ENCODE peak calls at places on chromosomes 2 and 18, in nine cellular contexts. One of them, this sample, is unnamed.

GRCh38 chr2:218894168-218895157 is 13.8 kb downstream of the WNT10A start:
- DNase-seq in HepG2: no peak
- DNase-seq in B cell: no peak
- DNase-seq in stomach: no peak
- DNase-seq in neural crest cell: no peak
- DNase-seq in tibial artery: no peak
- DNase-seq in bronchial epithelial cell: peak; percentile 72
- DNase-seq in body of pancreas: no peak
- DNase-seq in IMR-90: no peak
- DNase-seq in this sample: no peak

GRCh38 chr2:174939046-174939445 is 66.1 kb downstream of the CHN1 start:
- DNase-seq in bronchial epithelial cell: peak; percentile 72
- DNase-seq in HepG2: no peak
- DNase-seq in neural crest cell: no peak
- DNase-seq in IMR-90: peak; percentile 79
- DNase-seq in stomach: no peak
- DNase-seq in tibial artery: no peak
- DNase-seq in body of pancreas: no peak
- DNase-seq in B cell: no peak
- DNase-seq in this sample: no peak

GRCh38 chr2:42102606-42103450 is 55.0 kb downstream of the PKDCC start:
- DNase-seq in B cell: no peak
- DNase-seq in IMR-90: no peak
- DNase-seq in HepG2: no peak
- DNase-seq in body of pancreas: peak; percentile 66
- DNase-seq in stomach: peak; percentile 61
- DNase-seq in neural crest cell: peak; percentile 50
- DNase-seq in tibial artery: no peak
- DNase-seq in bronchial epithelial cell: no peak
- DNase-seq in this sample: no peak

GRCh38 chr2:39435974-39436591 is 1.0 kb downstream of the MAP4K3 start:
- DNase-seq in stomach: no peak
- DNase-seq in neural crest cell: peak; percentile 22
- DNase-seq in IMR-90: peak; percentile 58
- DNase-seq in tibial artery: peak; percentile 26
- DNase-seq in bronchial epithelial cell: no peak
- DNase-seq in B cell: no peak
- DNase-seq in HepG2: peak; percentile 49
- DNase-seq in body of pancreas: peak; percentile 13
- DNase-seq in this sample: no peak

GRCh38 chr2:80852808-80853139 is 548.2 kb upstream of the LRRTM1 start:
- DNase-seq in neural crest cell: no peak
- DNase-seq in tibial artery: no peak
- DNase-seq in stomach: no peak
- DNase-seq in B cell: no peak
- DNase-seq in IMR-90: no peak
- DNase-seq in body of pancreas: no peak
- DNase-seq in bronchial epithelial cell: no peak
- DNase-seq in HepG2: no peak
- DNase-seq in this sample: no peak

GRCh38 chr2:120470041-120470716 is 124.2 kb downstream of the INHBB start:
- DNase-seq in stomach: peak; percentile 85
- DNase-seq in body of pancreas: peak; percentile 89
- DNase-seq in bronchial epithelial cell: peak; percentile 89
- DNase-seq in neural crest cell: no peak
- DNase-seq in IMR-90: peak; percentile 96
- DNase-seq in HepG2: peak; percentile 95
- DNase-seq in tibial artery: peak; percentile 92
- DNase-seq in B cell: no peak
- DNase-seq in this sample: no peak

GRCh38 chr2:95043300-95043786 is 17.8 kb downstream of the MAL start:
- DNase-seq in IMR-90: peak; percentile 90
- DNase-seq in body of pancreas: peak; percentile 84
- DNase-seq in neural crest cell: no peak
- DNase-seq in HepG2: no peak
- DNase-seq in B cell: no peak
- DNase-seq in tibial artery: no peak
- DNase-seq in stomach: peak; percentile 85
- DNase-seq in bronchial epithelial cell: peak; percentile 39
- DNase-seq in this sample: peak; percentile 81

GRCh38 chr2:177616731-177617130 is 224.2 kb downstream of the AGPS start:
- DNase-seq in tibial artery: no peak
- DNase-seq in body of pancreas: no peak
- DNase-seq in HepG2: no peak
- DNase-seq in IMR-90: no peak
- DNase-seq in stomach: no peak
- DNase-seq in bronchial epithelial cell: no peak
- DNase-seq in B cell: no peak
- DNase-seq in neural crest cell: no peak
- DNase-seq in this sample: no peak

GRCh38 chr2:110800611-110801402 is 68.4 kb downstream of the ACOXL start:
- DNase-seq in IMR-90: no peak
- DNase-seq in B cell: no peak
- DNase-seq in tibial artery: no peak
- DNase-seq in stomach: no peak
- DNase-seq in body of pancreas: no peak
- DNase-seq in bronchial epithelial cell: no peak
- DNase-seq in neural crest cell: no peak
- DNase-seq in HepG2: no peak
- DNase-seq in this sample: peak; percentile 42

GRCh38 chr2:45452866-45453265 is 158.2 kb downstream of the SRBD1 start:
- DNase-seq in body of pancreas: no peak
- DNase-seq in B cell: no peak
- DNase-seq in tibial artery: no peak
- DNase-seq in neural crest cell: no peak
- DNase-seq in bronchial epithelial cell: no peak
- DNase-seq in stomach: no peak
- DNase-seq in IMR-90: peak; percentile 96
- DNase-seq in HepG2: no peak
- DNase-seq in this sample: no peak

GRCh38 chr2:158687315-158687714 is 107.8 kb upstream of the DAPL1 start:
- DNase-seq in body of pancreas: no peak
- DNase-seq in tibial artery: no peak
- DNase-seq in bronchial epithelial cell: no peak
- DNase-seq in HepG2: no peak
- DNase-seq in stomach: no peak
- DNase-seq in B cell: no peak
- DNase-seq in IMR-90: no peak
- DNase-seq in neural crest cell: no peak
- DNase-seq in this sample: no peak

GRCh38 chr2:11896386-11896785 is 150.0 kb downstream of the LPIN1 start:
- DNase-seq in HepG2: no peak
- DNase-seq in body of pancreas: no peak
- DNase-seq in stomach: no peak
- DNase-seq in B cell: no peak
- DNase-seq in neural crest cell: no peak
- DNase-seq in tibial artery: no peak
- DNase-seq in IMR-90: no peak
- DNase-seq in bronchial epithelial cell: no peak
- DNase-seq in this sample: peak; percentile 17

GRCh38 chr2:171675810-171676345 is 11.4 kb upstream of the DYNC1I2 start:
- DNase-seq in neural crest cell: no peak
- DNase-seq in body of pancreas: no peak
- DNase-seq in IMR-90: no peak
- DNase-seq in HepG2: no peak
- DNase-seq in stomach: no peak
- DNase-seq in B cell: no peak
- DNase-seq in bronchial epithelial cell: no peak
- DNase-seq in tibial artery: no peak
- DNase-seq in this sample: no peak

GRCh38 chr18:79506191-79507075 is 110.7 kb downstream of the NFATC1 start:
- DNase-seq in body of pancreas: peak; percentile 15
- DNase-seq in B cell: peak; percentile 66
- DNase-seq in stomach: no peak
- DNase-seq in tibial artery: peak; percentile 59
- DNase-seq in neural crest cell: no peak
- DNase-seq in IMR-90: no peak
- DNase-seq in HepG2: no peak
- DNase-seq in bronchial epithelial cell: no peak
- DNase-seq in this sample: peak; percentile 80

GRCh38 chr2:230202430-230203109 is 17.2 kb downstream of the SP110 start:
- DNase-seq in stomach: peak; percentile 33
- DNase-seq in body of pancreas: no peak
- DNase-seq in B cell: peak; percentile 24
- DNase-seq in neural crest cell: no peak
- DNase-seq in IMR-90: no peak
- DNase-seq in bronchial epithelial cell: no peak
- DNase-seq in HepG2: no peak
- DNase-seq in tibial artery: no peak
- DNase-seq in this sample: no peak

DNA sequence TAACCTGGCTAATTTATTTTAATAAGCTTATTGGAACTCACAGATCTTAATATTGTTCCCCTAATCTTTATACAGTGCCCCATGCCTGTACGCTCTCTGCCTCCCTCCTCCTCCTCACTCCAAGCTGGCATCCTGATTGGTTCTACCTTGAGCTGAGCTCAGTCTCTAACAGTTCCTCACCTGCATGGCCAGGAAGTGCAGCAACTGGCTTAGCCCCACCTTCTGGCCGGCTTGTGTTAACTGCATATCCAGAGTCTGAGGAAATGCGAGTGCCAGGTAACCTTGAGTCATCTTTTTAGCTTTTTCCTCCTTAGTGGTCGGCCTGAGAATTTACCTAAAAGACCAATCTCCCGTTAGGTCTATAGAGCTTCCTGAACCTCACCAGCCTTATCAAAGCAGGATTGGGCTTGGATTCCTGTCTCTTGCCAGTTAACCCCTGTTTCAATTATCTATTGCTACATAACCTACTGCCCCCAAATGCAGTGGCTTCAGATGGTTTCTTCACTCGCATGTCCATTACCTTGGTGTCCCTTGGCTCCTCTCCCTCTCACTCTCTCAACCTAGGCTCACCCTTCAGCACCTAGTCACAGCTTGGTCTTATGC is 89.5 kb upstream of the STK39 start:
- DNase-seq in HepG2: peak; percentile 69
- DNase-seq in B cell: no peak
- DNase-seq in tibial artery: no peak
- DNase-seq in stomach: peak; percentile 75
- DNase-seq in IMR-90: no peak
- DNase-seq in neural crest cell: no peak
- DNase-seq in bronchial epithelial cell: peak; percentile 88
- DNase-seq in body of pancreas: peak; percentile 85
- DNase-seq in this sample: no peak
- TF ChIP-seq CTCF in HepG2: peak; percentile 88
- TF ChIP-seq CTCF in B cell: peak; percentile 33
- TF ChIP-seq CTCF in tibial artery: no peak
- TF ChIP-seq CTCF in stomach: peak; percentile 25
- TF ChIP-seq CTCF in IMR-90: no peak
- TF ChIP-seq CTCF in neural crest cell: peak; percentile 58
- TF ChIP-seq CTCF in bronchial epithelial cell: peak; percentile 88
- TF ChIP-seq CTCF in body of pancreas: peak; percentile 57
- TF ChIP-seq CTCF in this sample: peak; percentile 39

GRCh38 chr2:237322564-237322963 is 91.4 kb downstream of the COL6A3 start:
- DNase-seq in IMR-90: no peak
- DNase-seq in B cell: no peak
- DNase-seq in bronchial epithelial cell: peak; percentile 34
- DNase-seq in neural crest cell: no peak
- DNase-seq in body of pancreas: peak; percentile 63
- DNase-seq in stomach: peak; percentile 44
- DNase-seq in tibial artery: no peak
- DNase-seq in HepG2: peak; percentile 20
- DNase-seq in this sample: no peak
- TF ChIP-seq CTCF in IMR-90: peak; percentile 27
- TF ChIP-seq CTCF in B cell: no peak
- TF ChIP-seq CTCF in bronchial epithelial cell: peak; percentile 87
- TF ChIP-seq CTCF in neural crest cell: peak; percentile 36
- TF ChIP-seq CTCF in body of pancreas: peak; percentile 29
- TF ChIP-seq CTCF in stomach: peak; percentile 29
- TF ChIP-seq CTCF in tibial artery: no peak
- TF ChIP-seq CTCF in HepG2: peak; percentile 58
- TF ChIP-seq CTCF in this sample: no peak

DNA sequence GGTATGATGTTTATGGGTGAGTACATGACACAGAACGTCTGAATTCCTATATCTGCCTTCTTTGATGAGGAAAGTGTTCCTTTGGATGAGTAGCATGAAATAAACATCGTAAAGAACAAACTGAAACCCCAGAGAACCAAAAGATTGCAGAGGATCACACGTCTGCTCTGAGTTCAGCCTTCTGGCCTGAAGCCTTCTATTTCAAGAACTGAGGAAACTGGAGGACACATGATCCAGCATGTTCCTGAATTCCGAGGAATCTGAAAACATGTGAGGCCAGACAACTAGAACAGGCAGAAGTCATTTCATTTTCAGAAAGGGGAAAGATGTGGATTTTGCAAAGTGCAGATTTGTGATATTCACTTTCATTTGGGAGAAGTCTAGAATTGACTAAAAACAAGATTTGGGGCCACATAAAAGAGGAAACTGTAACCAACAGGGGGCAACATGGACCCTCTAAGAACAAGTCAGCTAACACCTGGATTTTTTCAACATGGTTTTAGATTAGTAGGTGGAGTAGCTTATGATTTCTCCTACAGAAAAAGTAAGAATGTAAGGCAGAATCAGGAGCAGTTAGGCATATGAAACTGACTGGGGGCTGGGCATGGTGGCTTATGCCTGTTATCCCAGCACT is 8.3 kb downstream of the SULT6B1 start:
- DNase-seq in bronchial epithelial cell: peak; percentile 39
- DNase-seq in tibial artery: no peak
- DNase-seq in HepG2: no peak
- DNase-seq in stomach: no peak
- DNase-seq in body of pancreas: no peak
- DNase-seq in neural crest cell: no peak
- DNase-seq in B cell: no peak
- DNase-seq in IMR-90: no peak
- DNase-seq in this sample: no peak
- TF ChIP-seq CTCF in bronchial epithelial cell: no peak
- TF ChIP-seq CTCF in tibial artery: no peak
- TF ChIP-seq CTCF in HepG2: no peak
- TF ChIP-seq CTCF in stomach: no peak
- TF ChIP-seq CTCF in body of pancreas: no peak
- TF ChIP-seq CTCF in neural crest cell: no peak
- TF ChIP-seq CTCF in B cell: no peak
- TF ChIP-seq CTCF in IMR-90: no peak
- TF ChIP-seq CTCF in this sample: no peak

DNA sequence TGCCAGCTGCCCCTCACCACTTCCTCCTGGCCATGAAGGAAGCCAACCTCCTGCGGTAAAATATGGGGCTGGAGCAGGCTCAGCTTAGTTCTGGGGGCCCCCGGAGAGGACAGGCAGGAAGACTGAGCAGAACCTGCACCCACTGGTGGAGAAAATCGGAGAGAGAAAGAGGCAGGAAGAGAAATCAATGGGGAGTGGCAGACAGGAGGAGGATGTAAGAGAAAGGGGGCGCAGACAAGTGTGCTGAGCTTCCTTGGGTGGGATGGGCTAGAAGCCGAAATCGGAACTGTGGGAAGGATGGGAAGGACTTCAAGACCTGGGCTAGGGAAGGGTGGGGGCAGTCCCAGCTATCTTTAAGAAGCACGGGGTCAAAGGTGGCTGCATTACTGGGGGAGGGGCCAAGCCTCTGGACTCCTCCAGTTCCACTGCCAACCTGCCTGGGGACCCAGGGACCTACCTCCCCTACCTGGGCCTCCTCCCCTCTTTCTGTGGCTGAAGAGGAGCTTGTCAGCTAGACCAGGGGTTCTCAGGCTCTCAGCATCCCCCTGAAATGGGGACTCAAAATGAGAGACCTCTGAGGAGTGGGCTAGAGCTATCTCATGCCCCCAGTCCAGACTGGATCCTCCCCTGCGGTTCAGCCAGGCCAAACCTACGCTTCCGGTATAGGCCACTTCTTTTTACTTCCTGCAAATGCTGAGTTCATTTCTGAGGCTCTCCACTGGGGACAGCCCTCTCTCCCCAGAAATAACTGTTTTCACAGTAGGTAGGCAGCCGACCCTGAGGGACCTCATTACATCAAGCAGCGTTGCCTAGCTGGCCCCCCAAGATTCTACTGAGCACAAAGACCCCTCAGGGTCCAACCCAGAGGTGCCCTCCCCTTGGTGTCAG is 33.6 kb upstream of the B3GNT7 start:
- DNase-seq in body of pancreas: no peak
- DNase-seq in neural crest cell: no peak
- DNase-seq in B cell: peak; percentile 73
- DNase-seq in tibial artery: no peak
- DNase-seq in bronchial epithelial cell: no peak
- DNase-seq in IMR-90: no peak
- DNase-seq in stomach: no peak
- DNase-seq in HepG2: no peak
- DNase-seq in this sample: no peak
- TF ChIP-seq CTCF in body of pancreas: no peak
- TF ChIP-seq CTCF in neural crest cell: no peak
- TF ChIP-seq CTCF in B cell: peak; percentile 23
- TF ChIP-seq CTCF in tibial artery: no peak
- TF ChIP-seq CTCF in bronchial epithelial cell: no peak
- TF ChIP-seq CTCF in IMR-90: no peak
- TF ChIP-seq CTCF in stomach: no peak
- TF ChIP-seq CTCF in HepG2: no peak
- TF ChIP-seq CTCF in this sample: no peak